ENCODE peak calls at places on chromosomes 13 and 19, in ten cellular contexts. F, P, Z, L, R, T, S, X, B and D are unnamed samples.
A peak's percentile ranks its signal among the peaks of the same experiment; 100 is the strongest.

GRCh38 chr19:56953411-56953810 is 112.9 kb upstream of the PEG3 start:
- DNase-seq in F (no peak), P (no peak), Z (no peak), L (no peak), R (no peak), T (no peak), S (no peak), X (no peak), B (no peak), D (no peak)

GRCh38 chr19:13959962-13960862 is 7.9 kb downstream of the DCAF15 start:
- DNase-seq in F (no peak), P (no peak), Z (peak; percentile 18), L (peak; percentile 5), R (no peak), T (no peak), S (no peak), X (no peak), B (no peak), D (no peak)

GRCh38 chr13:110784748-110785147 is 71.2 kb downstream of the ING1 start:
- DNase-seq in F (peak; percentile 31), P (no peak), Z (no peak), L (no peak), R (no peak), T (no peak), S (no peak), X (no peak), B (no peak), D (no peak)

GRCh38 chr19:597406-598315 is 8.0 kb downstream of the HCN2 start:
- DNase-seq in F (no peak), P (no peak), Z (no peak), L (no peak), R (no peak), T (no peak), S (no peak), X (no peak), B (no peak), D (no peak)

GRCh38 chr19:30118221-30118620 is 176.2 kb downstream of the URI1 start:
- DNase-seq in F (no peak), P (no peak), Z (no peak), L (no peak), R (no peak), T (no peak), S (no peak), X (no peak), B (no peak), D (no peak)

GRCh38 chr19:29454109-29454508 is 71.7 kb upstream of the VSTM2B start:
- DNase-seq in F (no peak), P (no peak), Z (no peak), L (no peak), R (no peak), T (no peak), S (no peak), X (no peak), B (no peak), D (no peak)

GRCh38 chr19:41939861-41940442 is 11.7 kb upstream of the ERFL start:
- DNase-seq in F (no peak), P (peak; percentile 49), Z (no peak), L (no peak), R (peak; percentile 31), T (peak; percentile 36), S (no peak), X (no peak), B (peak; percentile 19), D (peak; percentile 54)

GRCh38 chr13:92303428-92303827 is 905.0 kb downstream of the GPC5 start:
- DNase-seq in F (peak; percentile 86), P (no peak), Z (no peak), L (no peak), R (no peak), T (no peak), S (no peak), X (no peak), B (no peak), D (no peak)

GRCh38 chr19:48484247-48484893 is 15.2 kb downstream of the CYTH2 start:
- DNase-seq in F (no peak), P (no peak), Z (no peak), L (no peak), R (no peak), T (no peak), S (no peak), X (no peak), B (no peak), D (no peak)

GRCh38 chr13:106534844-106535551 is 464 bp downstream of the EFNB2 start:
- DNase-seq in F (peak; percentile 27), P (peak; percentile 7), Z (no peak), L (peak; percentile 25), R (no peak), T (no peak), S (peak; percentile 23), X (no peak), B (peak; percentile 8), D (peak; percentile 30)

GRCh38 chr13:47168086-47168485 is 271.2 kb upstream of the HTR2A start:
- DNase-seq in F (peak; percentile 43), P (no peak), Z (no peak), L (no peak), R (peak; percentile 72), T (no peak), S (no peak), X (no peak), B (no peak), D (no peak)

GRCh38 chr19:55585658-55586339 is 5.2 kb upstream of the ZNF579 start:
- DNase-seq in F (peak; percentile 52), P (no peak), Z (peak; percentile 73), L (peak; percentile 80), R (no peak), T (peak; percentile 36), S (peak; percentile 38), X (no peak), B (peak; percentile 37), D (peak; percentile 91)

GRCh38 chr19:30690935-30691505 is 318.8 kb downstream of the ZNF536 start:
- DNase-seq in F (no peak), P (no peak), Z (no peak), L (no peak), R (no peak), T (no peak), S (no peak), X (no peak), B (no peak), D (no peak)

GRCh38 chr19:29724102-29724641 is 9.1 kb upstream of the C19orf12 start:
- DNase-seq in F (no peak), P (no peak), Z (no peak), L (no peak), R (no peak), T (no peak), S (no peak), X (no peak), B (no peak), D (no peak)

GRCh38 chr13:105327727-105328126 is 1207.7 kb downstream of the EFNB2 start:
- DNase-seq in F (no peak), P (no peak), Z (no peak), L (no peak), R (peak; percentile 13), T (no peak), S (no peak), X (no peak), B (no peak), D (no peak)

GRCh38 chr13:89890806-89891205 is 1456.7 kb upstream of the MIR17HG start:
- DNase-seq in F (no peak), P (no peak), Z (no peak), L (no peak), R (no peak), T (no peak), S (no peak), X (no peak), B (no peak), D (no peak)

GRCh38 chr19:33702606-33703437 is 81.1 kb downstream of the CHST8 start:
- DNase-seq in F (no peak), P (no peak), Z (no peak), L (no peak), R (no peak), T (no peak), S (no peak), X (no peak), B (no peak), D (no peak)